ENCODE peak calls at places on chromosome 2, in ten cellular contexts. V is iPS DF 6.9, H is fibroblast of lung, E is left ventricle myocardium inferior, P is AG04450, S is PC-9, W is psoas muscle, N is neuronal stem cell, M is uterus, Y is ovary. F is an unnamed sample. For H3K27me3, the result is how much of the 10 kb centered on the place peaks cover.

GRCh38 chr2:20635698-20636584 is 15.0 kb downstream of the HS1BP3 start:
- DNase-seq in V (peak), H (peak), E (peak), P (peak), S (peak), W (peak), N (peak), M (peak), Y (peak), F (no peak)

GRCh38 chr2:222000326-222000725 is 298.5 kb downstream of the PAX3 start:
- DNase-seq in V (no peak), H (peak), E (no peak), P (peak), S (peak), W (no peak), N (no peak), M (no peak), Y (no peak), F (peak)

GRCh38 chr2:21793461-21793860 is 669.7 kb downstream of the TDRD15 start:
- DNase-seq in V (no peak), H (no peak), E (no peak), P (no peak), S (no peak), W (no peak), N (no peak), M (no peak), Y (no peak), F (no peak)

GRCh38 chr2:48454504-48454903 is 75.5 kb upstream of the STON1 start:
- DNase-seq in V (no peak), H (no peak), E (no peak), P (no peak), S (no peak), W (no peak), N (no peak), M (no peak), Y (no peak), F (no peak)

GRCh38 chr2:119106301-119106897 is 52.2 kb downstream of the C1QL2 start:
- DNase-seq in V (no peak), H (peak), E (no peak), P (no peak), S (no peak), W (peak), N (peak), M (no peak), Y (peak), F (no peak)

GRCh38 chr2:45943231-45944044 is 292.0 kb downstream of the PRKCE start:
- DNase-seq in V (no peak), H (peak), E (no peak), P (no peak), S (no peak), W (no peak), N (no peak), M (no peak), Y (no peak), F (no peak)

GRCh38 chr2:204871246-204871953 is 326.1 kb downstream of the PARD3B start:
- DNase-seq in V (no peak), H (peak), E (no peak), P (peak), S (no peak), W (no peak), N (no peak), M (no peak), Y (no peak), F (peak)

GRCh38 chr2:6808426-6808825 is 57.3 kb downstream of the CMPK2 start:
- DNase-seq in V (no peak), H (no peak), E (no peak), P (no peak), S (no peak), W (no peak), N (no peak), M (no peak), Y (no peak), F (no peak)

GRCh38 chr2:1709335-1709605 is 35.0 kb downstream of the PXDN start:
- DNase-seq in V (no peak), H (no peak), E (no peak), P (no peak), S (no peak), W (no peak), N (no peak), M (no peak), Y (no peak), F (no peak)

GRCh38 chr2:219724628-219725027 is 97.2 kb downstream of the SLC4A3 start:
- DNase-seq in V (no peak), H (no peak), E (no peak), P (peak), S (no peak), W (no peak), N (no peak), M (no peak), Y (no peak), F (no peak)

GRCh38 chr2:11155326-11156059 is at the start of gene SLC66A3:
- DNase-seq in V (no peak), H (peak), E (no peak), P (peak), S (peak), W (no peak), N (peak), M (no peak), Y (no peak), F (peak)

GRCh38 chr2:142599504-142599903 is 278.0 kb upstream of the KYNU start:
- DNase-seq in V (no peak), H (no peak), E (no peak), P (no peak), S (no peak), W (no peak), N (no peak), M (no peak), Y (no peak), F (no peak)

GRCh38 chr2:29270606-29271005 is 155.4 kb downstream of the CLIP4 start:
- DNase-seq in V (no peak), H (no peak), E (no peak), P (no peak), S (no peak), W (no peak), N (no peak), M (no peak), Y (no peak), F (no peak)

GRCh38 chr2:219448099-219448775 is 13.6 kb downstream of the SPEG start:
- DNase-seq in V (no peak), H (no peak), E (no peak), P (no peak), S (no peak), W (peak), N (peak), M (no peak), Y (no peak), F (no peak)

GRCh38 chr2:113842919-113843736 is 46.8 kb upstream of the ACTR3 start:
- DNase-seq in V (no peak), H (peak), E (no peak), P (no peak), S (no peak), W (no peak), N (no peak), M (no peak), Y (no peak), F (peak)

GRCh38 chr2:171254666-171255065 is 94.0 kb upstream of the TLK1 start:
- DNase-seq in V (no peak), H (no peak), E (no peak), P (no peak), S (no peak), W (no peak), N (no peak), M (no peak), Y (no peak), F (no peak)

GRCh38 chr2:134436706-134437105 is 182.8 kb downstream of the MGAT5 start:
- DNase-seq in V (no peak), H (no peak), E (no peak), P (no peak), S (peak), W (no peak), N (no peak), M (no peak), Y (no peak), F (no peak)

GRCh38 chr2:127051116-127051779 is 55.7 kb downstream of the BIN1 start:
- DNase-seq in V (no peak), H (no peak), E (peak), P (no peak), S (no peak), W (peak), N (no peak), M (peak), Y (peak), F (no peak)

GRCh38 chr2:113977060-113977659 is 87.3 kb downstream of the ACTR3 start:
- DNase-seq in V (no peak), H (no peak), E (no peak), P (no peak), S (no peak), W (no peak), N (no peak), M (no peak), Y (no peak), F (no peak)

GRCh38 chr2:29393676-29394075 is 278.5 kb downstream of the CLIP4 start:
- DNase-seq in V (no peak), H (no peak), E (no peak), P (no peak), S (no peak), W (no peak), N (no peak), M (no peak), Y (no peak), F (no peak)

GRCh38 chr2:181070119-181070833 is 89.9 kb downstream of the UBE2E3 start:
- DNase-seq in V (no peak), H (peak), E (no peak), P (no peak), S (no peak), W (no peak), N (no peak), M (no peak), Y (no peak), F (peak)

GRCh38 chr2:86372641-86373502 is 35.4 kb upstream of the REEP1 start:
- DNase-seq in V (peak), H (peak), E (no peak), P (peak), S (no peak), W (no peak), N (peak), M (peak), Y (no peak), F (no peak)

GRCh38 chr2:47592381-47592780 is 189.4 kb downstream of the MSH2 start:
- DNase-seq in V (no peak), H (no peak), E (no peak), P (no peak), S (no peak), W (no peak), N (no peak), M (no peak), Y (no peak), F (no peak)

GRCh38 chr2:54678719-54679118 is 44.7 kb upstream of the EML6 start:
- DNase-seq in V (no peak), H (no peak), E (no peak), P (no peak), S (no peak), W (no peak), N (no peak), M (no peak), Y (no peak), F (no peak)

GRCh38 chr2:182522428-182522896 is 95.6 kb upstream of the PDE1A start:
- DNase-seq in V (no peak), H (peak), E (no peak), P (no peak), S (no peak), W (no peak), N (no peak), M (no peak), Y (no peak), F (peak)

GRCh38 chr2:113175101-113175628 is 1.4 kb downstream of the PSD4 start:
- DNase-seq in V (no peak), H (peak), E (no peak), P (no peak), S (no peak), W (no peak), N (no peak), M (no peak), Y (no peak), F (no peak)

GRCh38 chr2:74498500-74499268 is 719 bp downstream of the LBX2 start:
- DNase-seq in V (no peak), H (no peak), E (no peak), P (no peak), S (peak), W (no peak), N (no peak), M (no peak), Y (no peak), F (no peak)
- H3K27me3 ChIP-seq in V (half or more), H (under half), E (half or more), P (under half), S (under half), W (under half), N (half or more), M (under half), Y (under half), F (under half)

DNA sequence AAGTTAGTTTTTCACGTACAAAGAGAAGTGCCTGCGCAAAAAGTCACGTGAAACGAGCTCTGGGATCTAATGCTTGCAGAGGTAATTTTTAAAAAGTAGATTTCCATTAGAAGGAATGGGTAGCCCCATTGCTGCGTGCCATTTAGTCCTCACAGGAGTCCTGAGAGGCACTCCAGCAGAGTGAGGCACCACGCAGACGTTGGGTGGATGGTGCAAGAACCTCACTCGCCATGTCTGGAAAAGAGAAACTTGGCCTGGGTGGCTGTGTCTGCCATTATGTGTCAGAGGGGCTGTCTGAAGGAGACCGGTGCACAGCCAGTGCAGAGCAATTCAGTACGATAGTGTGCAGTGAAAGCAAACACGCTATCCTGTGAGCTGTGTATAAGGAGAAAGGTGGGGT is 1.8 kb upstream of the HDAC4 start:
- DNase-seq in V (no peak), H (no peak), E (no peak), P (no peak), S (no peak), W (no peak), N (no peak), M (no peak), Y (no peak), F (no peak)
- H3K4me3 ChIP-seq in V (no peak), H (no peak), E (peak), P (no peak), S (peak), W (no peak), N (no peak), M (no peak), Y (no peak), F (no peak)

GRCh38 chr2:38035968-38036367 is 40.0 kb downstream of the CYP1B1 start:
- DNase-seq in V (no peak), H (no peak), E (no peak), P (no peak), S (no peak), W (no peak), N (no peak), M (no peak), Y (no peak), F (no peak)
- H3K27me3 ChIP-seq in V (under half), H (under half), E (half or more), P (under half), S (under half), W (under half), N (under half), M (under half), Y (under half), F (under half)

GRCh38 chr2:154452906-154453493 is 245.5 kb upstream of the KCNJ3 start:
- DNase-seq in V (no peak), H (no peak), E (no peak), P (no peak), S (no peak), W (no peak), N (no peak), M (no peak), Y (no peak), F (peak)

GRCh38 chr2:154452471-154452870 is 246.0 kb upstream of the KCNJ3 start:
- DNase-seq in V (no peak), H (no peak), E (no peak), P (no peak), S (no peak), W (no peak), N (no peak), M (no peak), Y (no peak), F (no peak)

GRCh38 chr2:154455201-154455600 is 243.3 kb upstream of the KCNJ3 start:
- DNase-seq in V (no peak), H (peak), E (no peak), P (no peak), S (no peak), W (no peak), N (no peak), M (no peak), Y (no peak), F (no peak)

GRCh38 chr2:154457291-154457690 is 241.2 kb upstream of the KCNJ3 start:
- DNase-seq in V (no peak), H (peak), E (no peak), P (no peak), S (no peak), W (no peak), N (no peak), M (no peak), Y (no peak), F (peak)

GRCh38 chr2:154455871-154456270 is 242.6 kb upstream of the KCNJ3 start:
- DNase-seq in V (no peak), H (no peak), E (no peak), P (no peak), S (no peak), W (no peak), N (no peak), M (no peak), Y (no peak), F (no peak)
- H3K4me3 ChIP-seq in V (no peak), H (peak), E (peak), P (no peak), S (no peak), W (peak), N (no peak), M (peak), Y (peak), F (no peak)

GRCh38 chr2:72924353-72925240 is 7.3 kb downstream of the EMX1 start:
- DNase-seq in V (no peak), H (no peak), E (no peak), P (no peak), S (no peak), W (no peak), N (no peak), M (no peak), Y (no peak), F (no peak)
- H3K27me3 ChIP-seq in V (half or more), H (half or more), E (half or more), P (half or more), S (half or more), W (under half), N (half or more), M (half or more), Y (under half), F (half or more)

GRCh38 chr2:3059111-3059990 is 318.3 kb downstream of the EIPR1 start:
- DNase-seq in V (no peak), H (no peak), E (no peak), P (no peak), S (no peak), W (no peak), N (no peak), M (no peak), Y (no peak), F (no peak)

GRCh38 chr2:3066831-3067230 is 310.8 kb downstream of the EIPR1 start:
- DNase-seq in V (no peak), H (no peak), E (no peak), P (no peak), S (no peak), W (no peak), N (no peak), M (no peak), Y (no peak), F (no peak)

DNA sequence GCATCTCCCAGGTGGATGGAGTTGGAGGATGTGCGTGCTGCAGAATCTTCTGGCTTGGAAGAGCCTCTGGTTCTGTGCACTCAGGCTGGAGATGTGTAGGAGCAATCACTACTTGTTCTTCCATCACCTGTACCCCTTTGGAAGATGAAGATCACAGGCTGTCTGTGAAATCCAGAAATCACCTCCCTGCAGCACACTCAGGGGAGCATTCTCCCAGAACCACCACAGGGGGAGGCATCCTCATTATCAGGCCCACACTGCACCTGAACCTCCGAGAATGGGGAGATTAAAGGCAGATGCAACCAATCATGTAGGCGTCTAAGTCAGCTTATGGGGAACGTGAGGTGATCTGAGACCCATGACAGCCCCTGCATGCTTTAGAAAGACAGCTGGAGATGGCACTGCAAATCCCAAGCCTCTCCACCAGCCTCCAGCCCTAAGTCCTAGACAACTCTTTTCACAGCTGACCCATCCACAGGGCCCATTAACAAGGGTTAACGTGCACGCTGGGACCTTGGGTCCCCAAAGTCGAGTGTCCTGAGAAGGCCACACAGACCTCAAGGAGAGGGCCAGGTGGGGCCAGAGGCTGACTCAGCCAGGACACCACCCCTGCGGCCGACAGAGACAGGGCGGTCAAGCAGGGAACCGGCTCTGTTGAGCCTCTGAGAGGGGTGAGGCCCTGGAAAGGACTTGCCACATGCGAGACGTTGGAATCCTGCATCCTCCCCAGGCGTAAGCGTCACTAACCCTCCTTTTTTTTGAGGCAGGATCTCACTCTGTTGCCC is 314.9 kb downstream of the EIPR1 start:
- DNase-seq in V (no peak), H (no peak), E (no peak), P (no peak), S (no peak), W (no peak), N (no peak), M (no peak), Y (no peak), F (no peak)
- H3K4me3 ChIP-seq in V (no peak), H (no peak), E (no peak), P (no peak), S (no peak), W (no peak), N (no peak), M (no peak), Y (no peak), F (no peak)

GRCh38 chr2:232925153-232925768 is 55.2 kb downstream of the SNORC start:
- DNase-seq in V (no peak), H (no peak), E (no peak), P (no peak), S (no peak), W (no peak), N (no peak), M (no peak), Y (no peak), F (no peak)

GRCh38 chr2:232927793-232928563 is 57.9 kb downstream of the SNORC start:
- DNase-seq in V (no peak), H (no peak), E (no peak), P (no peak), S (no peak), W (no peak), N (peak), M (no peak), Y (no peak), F (no peak)

GRCh38 chr2:232927041-232927792 is 57.2 kb downstream of the SNORC start:
- DNase-seq in V (no peak), H (peak), E (no peak), P (no peak), S (no peak), W (peak), N (no peak), M (no peak), Y (no peak), F (no peak)

GRCh38 chr2:232925769-232926163 is 55.7 kb downstream of the SNORC start:
- DNase-seq in V (no peak), H (no peak), E (no peak), P (no peak), S (no peak), W (no peak), N (no peak), M (no peak), Y (no peak), F (no peak)

GRCh38 chr2:232926448-232927040 is 56.5 kb downstream of the SNORC start:
- DNase-seq in V (no peak), H (no peak), E (no peak), P (no peak), S (no peak), W (no peak), N (no peak), M (no peak), Y (no peak), F (no peak)
- H3K27me3 ChIP-seq in V (under half), H (under half), E (half or more), P (half or more), S (under half), W (under half), N (half or more), M (under half), Y (under half), F (under half)

GRCh38 chr2:209525336-209525735 is 101.5 kb downstream of the MAP2 start:
- DNase-seq in V (no peak), H (peak), E (no peak), P (no peak), S (no peak), W (no peak), N (no peak), M (no peak), Y (no peak), F (no peak)
- H3K4me3 ChIP-seq in V (no peak), H (no peak), E (peak), P (no peak), S (no peak), W (no peak), N (no peak), M (no peak), Y (no peak), F (no peak)

F was measured in kidney epithelial cell.